ENCODE peak calls at places on chromosomes 1 and 21, in eight cellular contexts. Q is fibroblast of pulmonary artery, N is T follicular helper cell, D is H54, X is endothelial cell, E is skeletal muscle cell, I is GM23248, R is OCI-LY7. Z is an unnamed sample.

GRCh38 chr1:23593556-23594148 is 34.4 kb upstream of the ID3 start:
- DNase-seq in Q (no peak), N (no peak), D (peak), X (no peak), E (no peak), I (peak), R (peak), Z (no peak)

GRCh38 chr1:232628335-232629214 is 1.4 kb downstream of the SIPA1L2 start:
- DNase-seq in Q (peak), N (no peak), D (no peak), X (no peak), E (no peak), I (peak), R (peak), Z (no peak)

GRCh38 chr1:111198836-111199235 is 1.6 kb downstream of the DENND2D start:
- DNase-seq in Q (no peak), N (no peak), D (no peak), X (no peak), E (no peak), I (no peak), R (no peak), Z (no peak)

GRCh38 chr1:116570358-116571214 is at the start of gene CD58:
- DNase-seq in Q (peak), N (peak), D (peak), X (peak), E (no peak), I (peak), R (peak), Z (peak)

GRCh38 chr21:16837319-16837718 is 675.5 kb upstream of the CXADR start:
- DNase-seq in Q (peak), N (no peak), D (no peak), X (no peak), E (no peak), I (peak), R (no peak), Z (no peak)

GRCh38 chr1:118988186-118989005 is at the start of gene TBX15:
- DNase-seq in Q (no peak), N (no peak), D (no peak), X (peak), E (peak), I (peak), R (no peak), Z (no peak)

GRCh38 chr1:4137621-4138390 is 237.7 kb upstream of the C1orf174 start:
- DNase-seq in Q (no peak), N (no peak), D (no peak), X (no peak), E (no peak), I (no peak), R (no peak), Z (no peak)

GRCh38 chr1:31488528-31488927 is 75.5 kb downstream of the SERINC2 start:
- DNase-seq in Q (no peak), N (no peak), D (no peak), X (no peak), E (no peak), I (peak), R (no peak), Z (no peak)

GRCh38 chr1:218371927-218372672 is 27.0 kb downstream of the TGFB2 start:
- DNase-seq in Q (peak), N (no peak), D (no peak), X (no peak), E (no peak), I (peak), R (no peak), Z (no peak)

Z was measured in T-helper 22 cell.